ENCODE peak calls at places on chromosome 21, in ten cellular contexts. X, Y, H, D, C, T, B, F, K and U are unnamed samples.

GRCh38 chr21:23812485-23812884 is 1794.8 kb downstream of the MRPL39 start:
- DNase-seq in K (no peak), F (no peak), T (no peak), C (no peak), D (no peak), B (no peak), Y (no peak), X (no peak), H (no peak), U (no peak)

GRCh38 chr21:15060776-15061175 is 4.0 kb downstream of the NRIP1 start:
- DNase-seq in C (no peak), X (no peak), F (no peak), H (no peak), B (no peak), Y (no peak), T (no peak), K (no peak), D (no peak), U (no peak)

GRCh38 chr21:29102791-29103257 is 27.6 kb upstream of the MAP3K7CL start:
- DNase-seq in T (no peak), Y (no peak), D (no peak), B (peak; percentile 67), H (no peak), K (no peak), F (no peak), C (no peak), X (no peak), U (no peak)

GRCh38 chr21:29293495-29293894 is 5.2 kb upstream of the BACH1 start:
- DNase-seq in C (no peak), T (peak; percentile 68), K (no peak), Y (no peak), B (no peak), D (no peak), F (no peak), H (no peak), X (no peak), U (no peak)

GRCh38 chr21:33587792-33588484 is 546 bp downstream of the DONSON start:
- DNase-seq in H (peak; percentile 71), K (no peak), X (peak; percentile 41), T (peak; percentile 28), F (peak; percentile 80), B (peak; percentile 38), C (no peak), Y (no peak), D (peak; percentile 38), U (peak; percentile 49)

GRCh38 chr21:18744840-18745239 is 341.3 kb upstream of the TMPRSS15 start:
- DNase-seq in K (no peak), Y (no peak), F (no peak), B (no peak), T (no peak), X (no peak), D (no peak), H (no peak), C (no peak), U (no peak)

GRCh38 chr21:32442566-32443318 is 30.2 kb downstream of the EVA1C start:
- DNase-seq in F (no peak), D (no peak), X (no peak), Y (no peak), K (no peak), H (no peak), T (no peak), B (no peak), C (no peak), U (no peak)

GRCh38 chr21:31255846-31256395 is 88.1 kb downstream of the TIAM1 start:
- DNase-seq in B (no peak), Y (no peak), T (no peak), D (no peak), C (no peak), K (no peak), F (no peak), X (no peak), H (no peak), U (no peak)

GRCh38 chr21:16305686-16306085 is 575.9 kb downstream of the USP25 start:
- DNase-seq in H (no peak), F (no peak), X (peak; percentile 11), K (no peak), T (no peak), D (peak; percentile 49), Y (no peak), C (no peak), B (no peak), U (no peak)

GRCh38 chr21:26437326-26438009 is 135.6 kb downstream of the CYYR1 start:
- DNase-seq in B (no peak), X (no peak), Y (no peak), T (no peak), K (no peak), C (no peak), F (no peak), H (no peak), D (no peak), U (no peak)

GRCh38 chr21:18772876-18773275 is 369.3 kb upstream of the TMPRSS15 start:
- DNase-seq in C (no peak), H (no peak), K (no peak), T (no peak), B (no peak), X (no peak), F (no peak), Y (no peak), D (no peak), U (no peak)

GRCh38 chr21:15774590-15774989 is 44.8 kb downstream of the USP25 start:
- DNase-seq in K (no peak), T (no peak), D (no peak), X (no peak), H (no peak), B (peak; percentile 84), C (no peak), F (no peak), Y (no peak), U (no peak)

GRCh38 chr21:15029077-15029476 is 35.7 kb downstream of the NRIP1 start:
- DNase-seq in T (no peak), X (no peak), K (no peak), Y (no peak), C (no peak), H (no peak), D (no peak), B (no peak), F (no peak), U (no peak)

GRCh38 chr21:15446193-15446592 is 283.6 kb upstream of the USP25 start:
- DNase-seq in Y (no peak), T (no peak), D (no peak), F (peak; percentile 22), C (no peak), B (no peak), K (no peak), X (peak; percentile 16), H (no peak), U (no peak)

DNA sequence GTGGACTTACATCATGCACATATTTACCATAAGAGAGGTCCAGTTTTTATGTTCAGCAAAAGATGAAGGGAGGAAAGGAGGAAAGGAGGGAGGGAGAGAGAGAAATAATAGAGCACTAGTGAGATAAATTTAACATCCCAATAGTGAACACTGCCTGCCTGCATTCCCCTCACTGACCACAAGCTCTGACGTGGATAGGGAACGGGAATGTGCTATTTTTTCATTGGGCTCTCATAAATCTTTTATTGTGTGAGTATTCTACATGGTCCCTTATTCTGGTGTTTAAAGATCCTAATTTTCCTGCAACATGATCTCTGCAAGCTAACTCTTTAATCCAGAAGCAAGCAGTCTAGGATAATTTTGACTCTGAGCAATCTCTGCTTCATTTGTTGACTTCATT is 82.2 kb downstream of the TTC3 start:
- DNase-seq in H (no peak), Y (no peak), X (no peak), T (no peak), K (no peak), F (no peak), B (no peak), C (no peak), D (no peak), U (no peak)
- TF ChIP-seq CTCF in H (no peak), Y (no peak), X (no peak), T (no peak), K (no peak), F (peak; percentile 13), B (no peak), C (no peak), D (peak; percentile 7), U (no peak)

GRCh38 chr21:41771625-41771945 is 4.7 kb upstream of the RIPK4 start:
- DNase-seq in B (no peak), K (no peak), C (no peak), T (no peak), Y (no peak), D (no peak), X (no peak), H (no peak), F (no peak), U (no peak)
- H3K27ac ChIP-seq in B (no peak overlapping the region), K (no peak overlapping the region), C (no peak overlapping the region), T (no peak overlapping the region), Y (no peak overlapping the region), D (no peak overlapping the region), X (no peak overlapping the region), H (no peak overlapping the region), F (no peak overlapping the region), U (no peak overlapping the region)

GRCh38 chr21:35015435-35016024 is 33.6 kb downstream of the RUNX1 start:
- DNase-seq in B (no peak), F (no peak), K (no peak), H (no peak), X (no peak), T (no peak), D (no peak), Y (no peak), C (no peak), U (no peak)

GRCh38 chr21:35007348-35007747 is 41.8 kb downstream of the RUNX1 start:
- DNase-seq in K (no peak), H (no peak), F (no peak), D (no peak), B (no peak), C (no peak), X (no peak), Y (no peak), T (no peak), U (no peak)

GRCh38 chr21:35014302-35015044 is 34.6 kb downstream of the RUNX1 start:
- DNase-seq in X (peak; percentile 8), F (no peak), D (no peak), K (no peak), T (no peak), H (no peak), C (no peak), Y (no peak), B (no peak), U (no peak)

GRCh38 chr21:35010450-35010849 is 38.7 kb downstream of the RUNX1 start:
- DNase-seq in Y (no peak), T (no peak), H (no peak), K (no peak), B (no peak), D (no peak), F (no peak), C (no peak), X (no peak), U (no peak)

DNA sequence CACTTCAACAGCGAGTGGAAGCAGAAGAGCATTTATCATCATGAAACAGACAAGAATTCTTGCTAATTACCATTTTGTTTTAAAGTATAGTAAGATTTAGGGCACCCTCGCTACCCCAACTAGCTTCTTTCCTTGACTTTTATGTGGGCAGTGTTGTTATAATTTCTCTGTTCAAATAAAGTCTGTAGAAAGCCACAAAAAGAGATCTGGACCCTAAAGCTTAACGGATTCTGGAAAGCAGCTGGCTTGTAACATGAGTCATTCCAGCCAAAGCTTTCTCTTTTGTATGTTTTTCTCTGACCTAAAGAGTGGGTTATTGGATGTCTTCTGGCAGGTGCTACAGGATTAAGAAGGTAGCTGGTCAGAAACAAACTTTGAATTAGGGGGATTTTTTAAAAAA is 37.4 kb downstream of the RUNX1 start:
- DNase-seq in C (no peak), H (no peak), Y (no peak), T (no peak), X (no peak), B (peak; percentile 56), D (no peak), K (no peak), F (no peak), U (no peak)
- H3K4me1 ChIP-seq in C (peaks cover 4% of the 10 kb centered on the region), H (no peaks in the 10 kb centered on the region), Y (no peaks in the 10 kb centered on the region), T (no peaks in the 10 kb centered on the region), X (no peaks in the 10 kb centered on the region), B (no peaks in the 10 kb centered on the region), D (no peaks in the 10 kb centered on the region), K (no peaks in the 10 kb centered on the region), F (no peaks in the 10 kb centered on the region), U (no peaks in the 10 kb centered on the region)

GRCh38 chr21:43760391-43760958 is 15.6 kb downstream of the CSTB start:
- DNase-seq in F (no peak), D (no peak), K (no peak), Y (no peak), C (no peak), T (no peak), B (no peak), X (no peak), H (no peak), U (no peak)
- TF ChIP-seq CTCF in F (no peak), D (no peak), K (no peak), Y (no peak), C (no peak), T (no peak), B (no peak), X (no peak), H (no peak), U (no peak)